ENCODE peak calls at places on chromosome 18, in five cellular contexts. One of them, this sample, is unnamed.

GRCh38 chr18:75247041-75247551 is 36.5 kb downstream of the TSHZ1 start:
- DNase-seq in neuronal stem cell: no peak
- DNase-seq in H9: no peak
- DNase-seq in H1: no peak
- DNase-seq in mesenchymal stem cell: peak
- DNase-seq in this sample: no peak

GRCh38 chr18:12890500-12890899 is 6.5 kb upstream of the PTPN2 start:
- DNase-seq in neuronal stem cell: no peak
- DNase-seq in H9: no peak
- DNase-seq in H1: no peak
- DNase-seq in mesenchymal stem cell: no peak
- DNase-seq in this sample: peak

GRCh38 chr18:44731160-44731865 is 50.6 kb downstream of the SETBP1 start:
- DNase-seq in neuronal stem cell: no peak
- DNase-seq in H9: no peak
- DNase-seq in H1: no peak
- DNase-seq in mesenchymal stem cell: no peak
- DNase-seq in this sample: no peak

GRCh38 chr18:49160075-49160930 is 209.5 kb upstream of the SMAD7 start:
- DNase-seq in neuronal stem cell: no peak
- DNase-seq in H9: no peak
- DNase-seq in H1: no peak
- DNase-seq in mesenchymal stem cell: no peak
- DNase-seq in this sample: no peak

GRCh38 chr18:49487711-49488310 is 777 bp upstream of the C18orf32 start:
- DNase-seq in neuronal stem cell: no peak
- DNase-seq in H9: peak
- DNase-seq in H1: no peak
- DNase-seq in mesenchymal stem cell: peak
- DNase-seq in this sample: no peak

GRCh38 chr18:25799221-25799620 is 291.2 kb downstream of the SS18 start:
- DNase-seq in neuronal stem cell: no peak
- DNase-seq in H9: no peak
- DNase-seq in H1: no peak
- DNase-seq in mesenchymal stem cell: peak
- DNase-seq in this sample: no peak

GRCh38 chr18:8614875-8615274 is 5.6 kb downstream of the RAB12 start:
- DNase-seq in neuronal stem cell: no peak
- DNase-seq in H9: no peak
- DNase-seq in H1: no peak
- DNase-seq in mesenchymal stem cell: no peak
- DNase-seq in this sample: no peak

GRCh38 chr18:62523631-62524442 is 1.0 kb downstream of the ZCCHC2 start:
- DNase-seq in neuronal stem cell: no peak
- DNase-seq in H9: peak
- DNase-seq in H1: peak
- DNase-seq in mesenchymal stem cell: peak
- DNase-seq in this sample: peak

GRCh38 chr18:78986018-78986481 is 6.4 kb downstream of the SALL3 start:
- DNase-seq in neuronal stem cell: no peak
- DNase-seq in H9: no peak
- DNase-seq in H1: peak
- DNase-seq in mesenchymal stem cell: no peak
- DNase-seq in this sample: no peak

GRCh38 chr18:11512096-11513030 is 97.0 kb upstream of the SLC35G4 start:
- DNase-seq in neuronal stem cell: no peak
- DNase-seq in H9: no peak
- DNase-seq in H1: no peak
- DNase-seq in mesenchymal stem cell: no peak
- DNase-seq in this sample: no peak

GRCh38 chr18:63585988-63586387 is 1.2 kb upstream of the SERPINB13 start:
- DNase-seq in neuronal stem cell: no peak
- DNase-seq in H9: no peak
- DNase-seq in H1: no peak
- DNase-seq in mesenchymal stem cell: no peak
- DNase-seq in this sample: no peak

GRCh38 chr18:73835656-73836055 is 312.0 kb downstream of the FBXO15 start:
- DNase-seq in neuronal stem cell: no peak
- DNase-seq in H9: no peak
- DNase-seq in H1: no peak
- DNase-seq in mesenchymal stem cell: peak
- DNase-seq in this sample: no peak

GRCh38 chr18:47254341-47254939 is 3.0 kb upstream of the SKOR2 start:
- DNase-seq in neuronal stem cell: peak
- DNase-seq in H9: peak
- DNase-seq in H1: peak
- DNase-seq in mesenchymal stem cell: peak
- DNase-seq in this sample: peak

GRCh38 chr18:49591775-49592174 is 29.9 kb downstream of the LIPG start:
- DNase-seq in neuronal stem cell: no peak
- DNase-seq in H9: no peak
- DNase-seq in H1: no peak
- DNase-seq in mesenchymal stem cell: no peak
- DNase-seq in this sample: no peak

GRCh38 chr18:12657048-12657848 is 659 bp downstream of the SPIRE1 start:
- DNase-seq in neuronal stem cell: peak
- DNase-seq in H9: peak
- DNase-seq in H1: peak
- DNase-seq in mesenchymal stem cell: peak
- DNase-seq in this sample: peak

GRCh38 chr18:28802546-28802945 is 625.6 kb upstream of the CDH2 start:
- DNase-seq in neuronal stem cell: no peak
- DNase-seq in H9: no peak
- DNase-seq in H1: no peak
- DNase-seq in mesenchymal stem cell: no peak
- DNase-seq in this sample: no peak

GRCh38 chr18:80200171-80200931 is 47.0 kb downstream of the PARD6G start:
- DNase-seq in neuronal stem cell: no peak
- DNase-seq in H9: peak
- DNase-seq in H1: peak
- DNase-seq in mesenchymal stem cell: peak
- DNase-seq in this sample: peak

GRCh38 chr18:78125497-78125896 is 854.1 kb upstream of the SALL3 start:
- DNase-seq in neuronal stem cell: no peak
- DNase-seq in H9: no peak
- DNase-seq in H1: no peak
- DNase-seq in mesenchymal stem cell: no peak
- DNase-seq in this sample: no peak

GRCh38 chr18:47410139-47410538 is 158.7 kb upstream of the SKOR2 start:
- DNase-seq in neuronal stem cell: no peak
- DNase-seq in H9: no peak
- DNase-seq in H1: no peak
- DNase-seq in mesenchymal stem cell: no peak
- DNase-seq in this sample: no peak

GRCh38 chr18:41165625-41166024 is 789.4 kb upstream of the PIK3C3 start:
- DNase-seq in neuronal stem cell: no peak
- DNase-seq in H9: no peak
- DNase-seq in H1: no peak
- DNase-seq in mesenchymal stem cell: no peak
- DNase-seq in this sample: peak

GRCh38 chr18:43692291-43692690 is 415.0 kb upstream of the SYT4 start:
- DNase-seq in neuronal stem cell: no peak
- DNase-seq in H9: no peak
- DNase-seq in H1: no peak
- DNase-seq in mesenchymal stem cell: peak
- DNase-seq in this sample: peak

GRCh38 chr18:9885170-9886004 is at the start of gene TXNDC2:
- DNase-seq in neuronal stem cell: no peak
- DNase-seq in H9: no peak
- DNase-seq in H1: no peak
- DNase-seq in mesenchymal stem cell: peak
- DNase-seq in this sample: no peak

GRCh38 chr18:63320041-63320689 is 596 bp upstream of the BCL2 start:
- DNase-seq in neuronal stem cell: no peak
- DNase-seq in H9: peak
- DNase-seq in H1: peak
- DNase-seq in mesenchymal stem cell: peak
- DNase-seq in this sample: peak

GRCh38 chr18:79788096-79789085 is 9.3 kb upstream of the KCNG2 start:
- DNase-seq in neuronal stem cell: no peak
- DNase-seq in H9: peak
- DNase-seq in H1: peak
- DNase-seq in mesenchymal stem cell: no peak
- DNase-seq in this sample: no peak

GRCh38 chr18:69727912-69728572 is 219.6 kb downstream of the CD226 start:
- DNase-seq in neuronal stem cell: no peak
- DNase-seq in H9: no peak
- DNase-seq in H1: no peak
- DNase-seq in mesenchymal stem cell: no peak
- DNase-seq in this sample: no peak

GRCh38 chr18:64809801-64810200 is 660.9 kb upstream of the LINC00305 start:
- DNase-seq in neuronal stem cell: no peak
- DNase-seq in H9: no peak
- DNase-seq in H1: no peak
- DNase-seq in mesenchymal stem cell: no peak
- DNase-seq in this sample: no peak

GRCh38 chr18:49890041-49890440 is 76.7 kb upstream of the ACAA2 start:
- DNase-seq in neuronal stem cell: no peak
- DNase-seq in H9: no peak
- DNase-seq in H1: no peak
- DNase-seq in mesenchymal stem cell: no peak
- DNase-seq in this sample: no peak

GRCh38 chr18:27843783-27844415 is 333.0 kb downstream of the CDH2 start:
- DNase-seq in neuronal stem cell: no peak
- DNase-seq in H9: no peak
- DNase-seq in H1: no peak
- DNase-seq in mesenchymal stem cell: peak
- DNase-seq in this sample: no peak

GRCh38 chr18:79545714-79546113 is 133.9 kb upstream of the CTDP1 start:
- DNase-seq in neuronal stem cell: no peak
- DNase-seq in H9: no peak
- DNase-seq in H1: no peak
- DNase-seq in mesenchymal stem cell: no peak
- DNase-seq in this sample: no peak

GRCh38 chr18:78101091-78101490 is 851.4 kb downstream of the GALR1 start:
- DNase-seq in neuronal stem cell: no peak
- DNase-seq in H9: no peak
- DNase-seq in H1: no peak
- DNase-seq in mesenchymal stem cell: no peak
- DNase-seq in this sample: no peak

DNA sequence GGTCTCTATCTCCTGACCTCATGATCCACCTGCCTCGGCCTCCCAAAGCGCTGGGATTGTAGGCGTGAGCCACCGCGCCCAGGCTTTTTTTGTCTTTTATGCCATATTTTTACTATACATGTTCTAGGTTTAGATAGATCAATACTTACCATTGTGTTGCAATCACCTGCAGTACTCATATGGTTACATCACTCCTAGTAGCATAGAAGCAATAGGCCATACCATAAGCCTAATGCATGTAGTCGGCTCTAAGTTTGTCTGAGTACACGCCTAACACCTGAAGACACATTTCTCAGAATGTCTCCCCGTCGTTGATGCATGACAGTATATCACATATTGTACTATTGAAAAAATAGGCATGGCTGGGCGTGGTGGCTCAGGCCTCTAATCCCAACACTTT is 27.1 kb upstream of the TGIF1 start:
- DNase-seq in neuronal stem cell: no peak
- DNase-seq in H9: no peak
- DNase-seq in H1: no peak
- DNase-seq in mesenchymal stem cell: no peak
- DNase-seq in this sample: no peak
- H2BK12ac ChIP-seq in neuronal stem cell: no peak
- H2BK12ac ChIP-seq in H9: no peak
- H2BK12ac ChIP-seq in H1: no peak
- H2BK12ac ChIP-seq in mesenchymal stem cell: no peak
- H2BK12ac ChIP-seq in this sample: no peak

GRCh38 chr18:56888978-56889377 is 237.8 kb downstream of the WDR7 start:
- DNase-seq in neuronal stem cell: no peak
- DNase-seq in H9: no peak
- DNase-seq in H1: no peak
- DNase-seq in mesenchymal stem cell: no peak
- DNase-seq in this sample: peak
- H2BK5ac ChIP-seq in neuronal stem cell: no peak
- H2BK5ac ChIP-seq in H9: no peak
- H2BK5ac ChIP-seq in H1: no peak
- H2BK5ac ChIP-seq in mesenchymal stem cell: peak
- H2BK5ac ChIP-seq in this sample: no peak

GRCh38 chr18:57122906-57123510 is 23.9 kb upstream of the BOD1L2 start:
- DNase-seq in neuronal stem cell: no peak
- DNase-seq in H9: peak
- DNase-seq in H1: no peak
- DNase-seq in mesenchymal stem cell: no peak
- DNase-seq in this sample: no peak

GRCh38 chr18:57116598-57117132 is 30.2 kb upstream of the BOD1L2 start:
- DNase-seq in neuronal stem cell: no peak
- DNase-seq in H9: no peak
- DNase-seq in H1: no peak
- DNase-seq in mesenchymal stem cell: no peak
- DNase-seq in this sample: no peak

GRCh38 chr18:57125627-57126026 is 21.3 kb upstream of the BOD1L2 start:
- DNase-seq in neuronal stem cell: no peak
- DNase-seq in H9: no peak
- DNase-seq in H1: no peak
- DNase-seq in mesenchymal stem cell: no peak
- DNase-seq in this sample: no peak

DNA sequence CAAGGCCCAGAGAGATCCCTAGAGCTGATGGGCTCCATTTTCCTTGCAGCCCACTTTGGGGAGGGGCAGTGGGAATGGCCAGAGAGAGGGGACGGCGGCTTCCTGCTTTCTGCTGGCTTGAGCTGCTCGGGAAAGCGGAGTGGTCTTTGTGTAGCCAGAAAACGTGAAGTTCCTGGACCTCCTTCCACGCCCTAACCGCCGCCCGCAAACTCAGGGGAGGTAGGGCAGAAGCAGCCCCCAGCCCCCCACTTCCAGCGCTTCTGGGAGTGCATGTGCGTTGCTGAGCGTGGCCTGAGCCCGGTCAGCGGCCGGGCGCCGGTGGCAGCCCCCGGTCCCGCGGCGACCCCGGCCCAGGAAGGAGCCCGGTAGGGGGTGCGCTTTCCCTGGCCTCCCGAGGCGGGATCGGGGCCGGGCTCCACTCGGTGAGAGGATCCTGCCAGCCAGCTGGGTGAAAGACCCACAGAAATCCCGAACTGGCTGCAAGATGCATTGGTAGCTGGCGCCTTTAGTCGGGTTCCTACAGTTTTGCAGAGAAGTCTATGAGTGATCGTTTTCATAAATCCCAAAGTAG is 25.3 kb upstream of the BOD1L2 start:
- DNase-seq in neuronal stem cell: peak
- DNase-seq in H9: peak
- DNase-seq in H1: peak
- DNase-seq in mesenchymal stem cell: no peak
- DNase-seq in this sample: no peak
- H3K9ac ChIP-seq in neuronal stem cell: peak
- H3K9ac ChIP-seq in H9: no peak
- H3K9ac ChIP-seq in H1: no peak
- H3K9ac ChIP-seq in mesenchymal stem cell: no peak
- H3K9ac ChIP-seq in this sample: peak

DNA sequence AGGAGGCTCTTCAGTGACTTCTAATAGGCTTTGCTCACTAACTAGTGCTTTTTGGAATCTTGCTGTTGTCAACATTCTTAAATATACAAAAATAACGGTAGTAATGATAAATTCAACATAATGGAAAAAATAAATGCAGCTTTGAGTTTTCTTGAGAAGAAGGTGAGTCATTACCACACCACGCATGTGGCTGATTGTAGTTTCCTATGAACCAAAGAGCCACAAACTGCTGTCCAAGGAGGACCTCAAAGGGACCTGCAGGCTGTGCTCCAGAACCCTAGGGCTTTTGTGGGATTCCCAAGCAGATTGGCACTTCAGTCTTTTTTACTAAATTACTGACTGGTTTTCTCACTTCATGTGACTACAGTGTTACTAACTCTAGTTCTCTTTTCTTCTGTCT is 66.7 kb downstream of the TPGS2 start:
- DNase-seq in neuronal stem cell: no peak
- DNase-seq in H9: no peak
- DNase-seq in H1: no peak
- DNase-seq in mesenchymal stem cell: no peak
- DNase-seq in this sample: no peak
- H2BK12ac ChIP-seq in neuronal stem cell: no peak
- H2BK12ac ChIP-seq in H9: no peak
- H2BK12ac ChIP-seq in H1: no peak
- H2BK12ac ChIP-seq in mesenchymal stem cell: no peak
- H2BK12ac ChIP-seq in this sample: no peak

This sample was measured in trophoblast cell.